ENCODE peak calls at places on chromosomes 7 and 10, in eight cellular contexts. R is prostate gland, U is aorta, B is heart left ventricle, K is brain microvascular endothelial cell, O is uterus, Q is PC-3, D is stomach. W is an unnamed sample.

GRCh38 chr7:31261373-31261772 is 79.2 kb downstream of the NEUROD6 start:
- DNase-seq in B (no peak), R (no peak), U (no peak), D (no peak), K (no peak), Q (no peak), O (no peak), W (no peak)

GRCh38 chr7:36723951-36724664 is at the start of gene AOAH:
- DNase-seq in D (peak; percentile 64), O (no peak), Q (no peak), R (no peak), U (no peak), K (no peak), B (peak; percentile 67), W (peak; percentile 86)

GRCh38 chr10:14134275-14134674 is 196.4 kb downstream of the FRMD4A start:
- DNase-seq in B (no peak), D (no peak), U (no peak), R (no peak), K (no peak), Q (no peak), O (no peak), W (no peak)

GRCh38 chr10:2985729-2986232 is 81.6 kb upstream of the PFKP start:
- DNase-seq in O (no peak), B (no peak), K (peak; percentile 41), U (no peak), Q (peak; percentile 64), R (peak; percentile 55), D (peak; percentile 56), W (peak; percentile 55)

GRCh38 chr7:129502708-129503685 is 666 bp downstream of the SMKR1 start:
- DNase-seq in K (no peak), O (no peak), R (no peak), Q (no peak), D (peak; percentile 25), U (no peak), B (no peak), W (no peak)

GRCh38 chr10:22316286-22317120 is at the start of gene COMMD3:
- DNase-seq in D (peak; percentile 87), U (peak; percentile 95), Q (peak; percentile 82), R (peak; percentile 87), K (peak; percentile 76), B (peak; percentile 91), O (peak; percentile 87), W (peak; percentile 91)

GRCh38 chr7:1677206-1678069 is 7.4 kb downstream of the ELFN1 start:
- DNase-seq in U (peak; percentile 53), K (no peak), Q (no peak), R (no peak), B (no peak), O (no peak), D (peak; percentile 17), W (no peak)

GRCh38 chr7:7554647-7555575 is 11.8 kb upstream of the MIOS start:
- DNase-seq in Q (no peak), R (no peak), B (no peak), D (no peak), O (no peak), K (no peak), U (no peak), W (no peak)

GRCh38 chr7:18126274-18126673 is 98.6 kb upstream of the PRPS1L1 start:
- DNase-seq in R (no peak), Q (no peak), U (no peak), O (no peak), D (no peak), K (no peak), B (no peak), W (no peak)

GRCh38 chr10:104582604-104582951 is 58.5 kb upstream of the SORCS3 start:
- DNase-seq in O (no peak), U (no peak), Q (no peak), D (no peak), K (no peak), B (no peak), R (no peak), W (no peak)

GRCh38 chr7:127239814-127240213 is 12.9 kb downstream of the GRM8 start:
- DNase-seq in Q (no peak), B (no peak), O (no peak), K (no peak), R (no peak), U (no peak), D (no peak), W (no peak)

GRCh38 chr10:35611750-35612149 is 6.6 kb downstream of the GJD4 start:
- DNase-seq in R (no peak), U (no peak), O (no peak), Q (no peak), D (no peak), K (no peak), B (no peak), W (no peak)

GRCh38 chr7:24756989-24757798 is at the start of gene GSDME:
- DNase-seq in U (peak; percentile 90), Q (peak; percentile 52), D (peak; percentile 46), K (peak; percentile 12), B (peak; percentile 73), O (peak; percentile 73), R (peak; percentile 17), W (peak; percentile 57)

GRCh38 chr7:110387689-110388088 is 703.2 kb upstream of the LRRN3 start:
- DNase-seq in O (no peak), B (no peak), Q (no peak), D (no peak), R (no peak), K (no peak), U (no peak), W (no peak)

GRCh38 chr7:137903382-137904169 is 56.8 kb upstream of the DGKI start:
- DNase-seq in B (peak; percentile 46), Q (peak; percentile 72), O (peak; percentile 55), R (peak; percentile 68), K (peak; percentile 69), U (no peak), D (peak; percentile 60), W (no peak)

GRCh38 chr10:95513941-95514392 is 47.2 kb downstream of the SORBS1 start:
- DNase-seq in K (no peak), O (peak; percentile 39), D (peak; percentile 65), B (peak; percentile 72), U (no peak), Q (peak; percentile 79), R (peak; percentile 39), W (no peak)

GRCh38 chr7:6106140-6106904 is 75.1 kb downstream of the ANKRD61 start:
- DNase-seq in D (no peak), K (peak; percentile 25), U (peak; percentile 9), Q (peak; percentile 33), R (peak; percentile 17), B (no peak), O (no peak), W (no peak)

GRCh38 chr7:66739953-66740301 is 606 bp upstream of the RABGEF1 start:
- DNase-seq in D (no peak), Q (no peak), B (no peak), R (peak; percentile 16), K (no peak), U (no peak), O (no peak), W (no peak)

GRCh38 chr7:66740302-66740979 is at the start of gene RABGEF1:
- DNase-seq in D (peak; percentile 99), B (peak; percentile 99), U (peak; percentile 100), O (peak; percentile 97), K (peak; percentile 91), Q (peak; percentile 95), R (peak; percentile 97), W (peak; percentile 99)

GRCh38 chr7:66737667-66738066 is 2.9 kb upstream of the RABGEF1 start:
- DNase-seq in K (no peak), U (no peak), B (no peak), R (no peak), D (no peak), Q (no peak), O (no peak), W (no peak)

GRCh38 chr7:66741706-66742053 is 1.1 kb downstream of the RABGEF1 start:
- DNase-seq in R (no peak), D (no peak), O (no peak), B (no peak), K (peak; percentile 20), Q (peak; percentile 36), U (no peak), W (no peak)

GRCh38 chr7:66739477-66739876 is 1.1 kb upstream of the RABGEF1 start:
- DNase-seq in R (no peak), B (no peak), U (no peak), K (no peak), D (no peak), Q (no peak), O (no peak), W (no peak)
- H3K27ac ChIP-seq in R (peak overlapping the region; percentile 93), B (no peak overlapping the region), U (no peak overlapping the region), K (no peak overlapping the region), D (peak overlapping the region; percentile 99), Q (no peak overlapping the region), O (peak overlapping the region; percentile 92), W (peak overlapping the region; percentile 99)

GRCh38 chr10:103127241-103127640 is 65.8 kb downstream of the NT5C2 start:
- DNase-seq in O (no peak), K (no peak), R (no peak), D (no peak), B (no peak), U (no peak), Q (no peak), W (no peak)

GRCh38 chr10:103120977-103121735 is 71.9 kb downstream of the NT5C2 start:
- DNase-seq in O (no peak), R (no peak), B (no peak), U (no peak), D (no peak), K (no peak), Q (no peak), W (no peak)

GRCh38 chr10:103124420-103125096 is 68.5 kb downstream of the NT5C2 start:
- DNase-seq in U (no peak), D (no peak), K (no peak), R (no peak), Q (no peak), O (no peak), B (no peak), W (no peak)

GRCh38 chr10:103123282-103124033 is 69.6 kb downstream of the NT5C2 start:
- DNase-seq in K (no peak), D (no peak), B (no peak), Q (no peak), O (no peak), R (no peak), U (no peak), W (no peak)

GRCh38 chr10:103125323-103126267 is 67.5 kb downstream of the NT5C2 start:
- DNase-seq in B (no peak), D (no peak), R (no peak), Q (no peak), U (no peak), O (no peak), K (peak; percentile 38), W (no peak)
- H3K27ac ChIP-seq in B (peak overlapping the region; percentile 25), D (no peak overlapping the region), R (no peak overlapping the region), Q (no peak overlapping the region), U (peak overlapping the region; percentile 49), O (peak overlapping the region; percentile 25), K (no peak overlapping the region), W (no peak overlapping the region)

GRCh38 chr10:63429280-63429679 is 36.5 kb downstream of the JMJD1C start:
- DNase-seq in K (no peak), B (no peak), O (no peak), Q (peak; percentile 65), D (no peak), U (no peak), R (no peak), W (no peak)
- H3K27ac ChIP-seq in K (peak overlapping the region; percentile 88), B (peak overlapping the region; percentile 11), O (peak overlapping the region; percentile 59), Q (peak overlapping the region; percentile 71), D (no peak overlapping the region), U (no peak overlapping the region), R (no peak overlapping the region), W (peak overlapping the region; percentile 19)

DNA sequence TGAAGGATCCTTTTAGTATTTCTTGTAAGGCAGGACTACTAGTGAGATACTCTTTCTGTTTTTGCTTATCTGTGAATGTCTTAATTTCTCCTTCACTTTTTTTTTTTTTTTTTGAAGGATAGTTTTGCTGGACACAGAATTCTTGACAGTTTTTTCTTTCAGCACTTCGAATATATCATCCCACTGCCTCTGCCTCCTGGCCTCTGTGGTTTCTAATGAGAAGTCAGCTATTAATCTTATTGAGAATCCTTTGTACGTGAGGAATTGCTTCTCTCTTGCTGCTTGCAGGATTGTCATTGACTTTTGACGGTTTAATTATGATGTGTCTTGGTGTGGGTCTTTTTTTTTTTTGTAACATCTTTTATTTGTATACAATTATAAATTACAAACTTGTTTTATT is 12.6 kb upstream of the WAC start:
- DNase-seq in O (no peak), B (no peak), D (no peak), U (no peak), K (no peak), R (no peak), Q (no peak), W (no peak)
- H3K27ac ChIP-seq in O (no peak overlapping the region), B (no peak overlapping the region), D (no peak overlapping the region), U (no peak overlapping the region), K (no peak overlapping the region), R (no peak overlapping the region), Q (no peak overlapping the region), W (no peak overlapping the region)

W was measured in lower lobe of right lung.